ENCODE peak calls at places on chromosomes 6 and 20, in five cellular contexts. One of them, this sample, is unnamed.

GRCh38 chr6:20182926-20183521 is 29.2 kb downstream of the MBOAT1 start:
- DNase-seq in H1: no peak
- DNase-seq in NT2/D1: no peak
- DNase-seq in HepG2: no peak
- DNase-seq in GM12878: no peak
- DNase-seq in this sample: no peak

GRCh38 chr6:21003780-21004541 is 469.7 kb downstream of the CDKAL1 start:
- DNase-seq in H1: no peak
- DNase-seq in NT2/D1: no peak
- DNase-seq in HepG2: peak; percentile 99
- DNase-seq in GM12878: peak; percentile 72
- DNase-seq in this sample: no peak

GRCh38 chr20:32702706-32703425 is 29.1 kb upstream of the C20orf203 start:
- DNase-seq in H1: no peak
- DNase-seq in NT2/D1: no peak
- DNase-seq in HepG2: no peak
- DNase-seq in GM12878: no peak
- DNase-seq in this sample: no peak

GRCh38 chr6:23454090-23454998 is 671.7 kb upstream of the NRSN1 start:
- DNase-seq in H1: no peak
- DNase-seq in NT2/D1: no peak
- DNase-seq in HepG2: no peak
- DNase-seq in GM12878: no peak
- DNase-seq in this sample: no peak

GRCh38 chr6:41917528-41917927 is 3.4 kb downstream of the MED20 start:
- DNase-seq in H1: no peak
- DNase-seq in NT2/D1: no peak
- DNase-seq in HepG2: no peak
- DNase-seq in GM12878: no peak
- DNase-seq in this sample: no peak

GRCh38 chr6:39980839-39981580 is 46.7 kb upstream of the MOCS1 start:
- DNase-seq in H1: peak; percentile 7
- DNase-seq in NT2/D1: peak; percentile 39
- DNase-seq in HepG2: peak; percentile 52
- DNase-seq in GM12878: no peak
- DNase-seq in this sample: peak; percentile 65

GRCh38 chr6:145199961-145200360 is 535.4 kb downstream of the EPM2A start:
- DNase-seq in H1: no peak
- DNase-seq in NT2/D1: no peak
- DNase-seq in HepG2: peak; percentile 7
- DNase-seq in GM12878: no peak
- DNase-seq in this sample: no peak

GRCh38 chr6:124987291-124987690 is 25.1 kb downstream of the RNF217 start:
- DNase-seq in H1: no peak
- DNase-seq in NT2/D1: no peak
- DNase-seq in HepG2: no peak
- DNase-seq in GM12878: no peak
- DNase-seq in this sample: no peak

GRCh38 chr6:125913864-125914351 is 42.7 kb upstream of the HINT3 start:
- DNase-seq in H1: no peak
- DNase-seq in NT2/D1: no peak
- DNase-seq in HepG2: no peak
- DNase-seq in GM12878: no peak
- DNase-seq in this sample: peak; percentile 60

GRCh38 chr20:59023616-59024015 is 4.4 kb downstream of the TUBB1 start:
- DNase-seq in H1: no peak
- DNase-seq in NT2/D1: no peak
- DNase-seq in HepG2: no peak
- DNase-seq in GM12878: no peak
- DNase-seq in this sample: no peak

GRCh38 chr6:7401103-7401502 is 11.5 kb downstream of the RIOK1 start:
- DNase-seq in H1: no peak
- DNase-seq in NT2/D1: no peak
- DNase-seq in HepG2: no peak
- DNase-seq in GM12878: no peak
- DNase-seq in this sample: no peak

GRCh38 chr20:2871111-2871465 is 2.2 kb upstream of the PTPRA start:
- DNase-seq in H1: no peak
- DNase-seq in NT2/D1: no peak
- DNase-seq in HepG2: no peak
- DNase-seq in GM12878: no peak
- DNase-seq in this sample: no peak

GRCh38 chr6:160965893-160966292 is 25.7 kb upstream of the MAP3K4 start:
- DNase-seq in H1: no peak
- DNase-seq in NT2/D1: no peak
- DNase-seq in HepG2: no peak
- DNase-seq in GM12878: no peak
- DNase-seq in this sample: no peak

GRCh38 chr20:967796-968742 is 34.0 kb downstream of the RSPO4 start:
- DNase-seq in H1: no peak
- DNase-seq in NT2/D1: peak; percentile 38
- DNase-seq in HepG2: peak; percentile 58
- DNase-seq in GM12878: peak; percentile 13
- DNase-seq in this sample: peak; percentile 32

GRCh38 chr6:130625825-130626500 is 201.2 kb upstream of the SMLR1 start:
- DNase-seq in H1: no peak
- DNase-seq in NT2/D1: no peak
- DNase-seq in HepG2: no peak
- DNase-seq in GM12878: peak; percentile 53
- DNase-seq in this sample: peak; percentile 65

GRCh38 chr6:11111769-11112437 is 378 bp upstream of the ERVFRD-1 start:
- DNase-seq in H1: no peak
- DNase-seq in NT2/D1: no peak
- DNase-seq in HepG2: no peak
- DNase-seq in GM12878: no peak
- DNase-seq in this sample: no peak

GRCh38 chr6:50845499-50846108 is 26.9 kb downstream of the TFAP2B start:
- DNase-seq in H1: no peak
- DNase-seq in NT2/D1: no peak
- DNase-seq in HepG2: no peak
- DNase-seq in GM12878: no peak
- DNase-seq in this sample: no peak

GRCh38 chr6:160881409-160881808 is 110.2 kb upstream of the MAP3K4 start:
- DNase-seq in H1: no peak
- DNase-seq in NT2/D1: no peak
- DNase-seq in HepG2: no peak
- DNase-seq in GM12878: no peak
- DNase-seq in this sample: no peak

GRCh38 chr6:109443425-109443950 is 3.0 kb downstream of the SMPD2 start:
- DNase-seq in H1: no peak
- DNase-seq in NT2/D1: no peak
- DNase-seq in HepG2: no peak
- DNase-seq in GM12878: no peak
- DNase-seq in this sample: no peak

GRCh38 chr6:109445382-109445781 is 4.9 kb downstream of the SMPD2 start:
- DNase-seq in H1: no peak
- DNase-seq in NT2/D1: no peak
- DNase-seq in HepG2: no peak
- DNase-seq in GM12878: no peak
- DNase-seq in this sample: no peak

GRCh38 chr6:109442393-109442924 is 1.9 kb downstream of the SMPD2 start:
- DNase-seq in H1: no peak
- DNase-seq in NT2/D1: no peak
- DNase-seq in HepG2: no peak
- DNase-seq in GM12878: no peak
- DNase-seq in this sample: no peak

GRCh38 chr6:109441069-109441816 is 719 bp downstream of the SMPD2 start:
- DNase-seq in H1: no peak
- DNase-seq in NT2/D1: no peak
- DNase-seq in HepG2: peak; percentile 40
- DNase-seq in GM12878: no peak
- DNase-seq in this sample: peak; percentile 61

GRCh38 chr6:109440325-109441068 is at the start of the genes PPIL6 and SMPD2:
- DNase-seq in H1: peak; percentile 67
- DNase-seq in NT2/D1: peak; percentile 62
- DNase-seq in HepG2: peak; percentile 77
- DNase-seq in GM12878: no peak
- DNase-seq in this sample: peak; percentile 92
- TF ChIP-seq SUZ12 in H1: peak; percentile 13
- TF ChIP-seq SUZ12 in NT2/D1: no peak
- TF ChIP-seq SUZ12 in HepG2: no peak
- TF ChIP-seq SUZ12 in GM12878: no peak
- TF ChIP-seq SUZ12 in this sample: no peak

GRCh38 chr6:32290886-32291450 is 67.1 kb upstream of the NOTCH4 start:
- DNase-seq in H1: no peak
- DNase-seq in NT2/D1: no peak
- DNase-seq in HepG2: no peak
- DNase-seq in GM12878: no peak
- DNase-seq in this sample: no peak
- TF ChIP-seq SUZ12 in H1: no peak
- TF ChIP-seq SUZ12 in NT2/D1: no peak
- TF ChIP-seq SUZ12 in HepG2: no peak
- TF ChIP-seq SUZ12 in GM12878: no peak
- TF ChIP-seq SUZ12 in this sample: no peak

GRCh38 chr20:47276251-47276650 is 80.2 kb downstream of the ZMYND8 start:
- DNase-seq in H1: no peak
- DNase-seq in NT2/D1: no peak
- DNase-seq in HepG2: no peak
- DNase-seq in GM12878: no peak
- DNase-seq in this sample: no peak

GRCh38 chr20:47275548-47275947 is 81.0 kb downstream of the ZMYND8 start:
- DNase-seq in H1: no peak
- DNase-seq in NT2/D1: no peak
- DNase-seq in HepG2: no peak
- DNase-seq in GM12878: no peak
- DNase-seq in this sample: no peak

GRCh38 chr20:47273591-47274235 is 82.8 kb downstream of the ZMYND8 start:
- DNase-seq in H1: no peak
- DNase-seq in NT2/D1: no peak
- DNase-seq in HepG2: no peak
- DNase-seq in GM12878: no peak
- DNase-seq in this sample: no peak

GRCh38 chr20:47272893-47273590 is 83.5 kb downstream of the ZMYND8 start:
- DNase-seq in H1: peak; percentile 7
- DNase-seq in NT2/D1: peak; percentile 48
- DNase-seq in HepG2: peak; percentile 78
- DNase-seq in GM12878: peak; percentile 46
- DNase-seq in this sample: peak; percentile 66

DNA sequence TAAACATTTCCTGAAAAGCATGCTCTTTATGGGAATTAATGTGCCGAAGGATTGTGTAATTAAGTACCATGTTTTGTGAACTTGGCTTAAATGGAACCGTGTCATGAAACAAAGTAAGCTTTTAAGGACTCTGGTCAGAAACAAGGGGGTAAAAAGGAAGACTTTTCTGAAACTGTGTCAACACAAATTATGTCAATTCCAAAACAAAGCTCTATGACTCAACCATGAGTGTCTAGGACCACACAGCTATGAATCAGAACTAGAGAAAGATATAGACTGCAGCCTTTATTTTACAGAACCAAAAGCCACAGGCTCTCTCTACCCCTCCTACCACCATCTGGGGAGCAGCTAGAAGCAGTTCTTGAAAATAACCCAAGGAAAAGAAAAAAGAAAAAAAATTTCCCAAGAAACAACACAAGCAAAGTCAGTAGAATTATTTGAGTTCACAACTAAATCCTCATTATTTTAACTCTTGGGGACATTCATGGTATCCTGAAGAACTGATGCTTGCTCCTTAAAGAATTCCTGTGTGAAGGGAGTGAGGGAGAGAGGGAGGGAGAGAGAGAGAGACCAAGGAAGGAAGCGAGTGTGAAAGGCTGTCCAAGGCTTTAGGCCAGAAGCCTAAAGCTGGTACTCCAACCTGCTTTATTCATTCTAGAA is 81.9 kb downstream of the ZMYND8 start:
- DNase-seq in H1: no peak
- DNase-seq in NT2/D1: no peak
- DNase-seq in HepG2: peak; percentile 71
- DNase-seq in GM12878: peak; percentile 87
- DNase-seq in this sample: no peak
- TF ChIP-seq SUZ12 in H1: no peak
- TF ChIP-seq SUZ12 in NT2/D1: no peak
- TF ChIP-seq SUZ12 in HepG2: no peak
- TF ChIP-seq SUZ12 in GM12878: no peak
- TF ChIP-seq SUZ12 in this sample: no peak

DNA sequence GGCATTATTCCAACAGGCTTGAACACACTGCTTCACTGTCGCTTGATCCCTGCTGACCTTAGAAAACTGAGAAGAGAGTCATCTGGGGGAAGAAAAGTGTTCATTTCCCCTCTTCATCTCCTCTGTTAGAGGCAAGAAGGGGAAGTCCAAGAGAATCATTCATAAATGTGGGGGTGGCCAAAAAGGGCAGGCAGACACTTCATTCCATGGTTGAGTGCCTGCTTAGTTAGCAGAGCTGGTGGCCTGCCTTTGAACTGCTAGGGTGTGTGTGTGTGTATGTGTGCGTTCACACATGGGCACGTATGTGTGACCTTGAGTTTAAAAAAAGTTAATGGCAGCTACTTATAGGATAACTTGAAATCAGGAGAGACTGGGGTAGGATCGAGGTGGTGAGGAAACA is 39.4 kb upstream of the RFPL4B start:
- DNase-seq in H1: no peak
- DNase-seq in NT2/D1: no peak
- DNase-seq in HepG2: no peak
- DNase-seq in GM12878: peak; percentile 56
- DNase-seq in this sample: no peak
- TF ChIP-seq SUZ12 in H1: no peak
- TF ChIP-seq SUZ12 in NT2/D1: no peak
- TF ChIP-seq SUZ12 in HepG2: no peak
- TF ChIP-seq SUZ12 in GM12878: no peak
- TF ChIP-seq SUZ12 in this sample: no peak

GRCh38 chr6:163589401-163589800 is 174.9 kb downstream of the QKI start:
- DNase-seq in H1: no peak
- DNase-seq in NT2/D1: no peak
- DNase-seq in HepG2: no peak
- DNase-seq in GM12878: no peak
- DNase-seq in this sample: no peak

GRCh38 chr6:163583558-163583957 is 169.0 kb downstream of the QKI start:
- DNase-seq in H1: no peak
- DNase-seq in NT2/D1: no peak
- DNase-seq in HepG2: peak; percentile 60
- DNase-seq in GM12878: no peak
- DNase-seq in this sample: no peak

GRCh38 chr6:163586888-163587287 is 172.4 kb downstream of the QKI start:
- DNase-seq in H1: no peak
- DNase-seq in NT2/D1: no peak
- DNase-seq in HepG2: no peak
- DNase-seq in GM12878: no peak
- DNase-seq in this sample: no peak

GRCh38 chr6:163588211-163588919 is 173.8 kb downstream of the QKI start:
- DNase-seq in H1: no peak
- DNase-seq in NT2/D1: no peak
- DNase-seq in HepG2: no peak
- DNase-seq in GM12878: no peak
- DNase-seq in this sample: no peak

GRCh38 chr6:163585932-163586437 is 171.5 kb downstream of the QKI start:
- DNase-seq in H1: no peak
- DNase-seq in NT2/D1: no peak
- DNase-seq in HepG2: no peak
- DNase-seq in GM12878: no peak
- DNase-seq in this sample: no peak
- TF ChIP-seq SUZ12 in H1: no peak
- TF ChIP-seq SUZ12 in NT2/D1: no peak
- TF ChIP-seq SUZ12 in HepG2: no peak
- TF ChIP-seq SUZ12 in GM12878: no peak
- TF ChIP-seq SUZ12 in this sample: no peak